ENCODE peak calls at places on chromosomes 6 and 20, in five cellular contexts. One of them, this sample, is unnamed.

GRCh38 chr6:82461536-82461935 is 97.9 kb downstream of the TPBG start:
- DNase-seq in mesenchymal stem cell: no peak
- DNase-seq in neuronal stem cell: no peak
- DNase-seq in H9: no peak
- DNase-seq in H1: no peak
- DNase-seq in this sample: no peak

GRCh38 chr20:50245561-50246366 is 55.1 kb downstream of the CEBPB start:
- DNase-seq in mesenchymal stem cell: peak
- DNase-seq in H9: no peak
- DNase-seq in neuronal stem cell: no peak
- DNase-seq in H1: no peak
- DNase-seq in this sample: no peak

GRCh38 chr20:45359069-45359405 is 3.9 kb upstream of the SYS1 start:
- DNase-seq in H1: no peak
- DNase-seq in neuronal stem cell: no peak
- DNase-seq in mesenchymal stem cell: peak
- DNase-seq in H9: no peak
- DNase-seq in this sample: no peak

GRCh38 chr6:16129623-16130243 is 847 bp downstream of the MYLIP start:
- DNase-seq in H1: peak
- DNase-seq in mesenchymal stem cell: no peak
- DNase-seq in H9: peak
- DNase-seq in neuronal stem cell: peak
- DNase-seq in this sample: no peak

GRCh38 chr6:47663462-47664216 is 34.7 kb upstream of the ADGRF4 start:
- DNase-seq in H9: peak
- DNase-seq in neuronal stem cell: peak
- DNase-seq in H1: peak
- DNase-seq in mesenchymal stem cell: no peak
- DNase-seq in this sample: no peak

GRCh38 chr6:73377225-73377624 is 7.5 kb upstream of the OOEP start:
- DNase-seq in neuronal stem cell: no peak
- DNase-seq in H9: no peak
- DNase-seq in H1: no peak
- DNase-seq in mesenchymal stem cell: no peak
- DNase-seq in this sample: no peak

GRCh38 chr6:84719152-84719551 is 45.2 kb downstream of the TBX18 start:
- DNase-seq in H1: no peak
- DNase-seq in neuronal stem cell: no peak
- DNase-seq in mesenchymal stem cell: no peak
- DNase-seq in H9: no peak
- DNase-seq in this sample: no peak

GRCh38 chr6:104728444-104728843 is 131.3 kb downstream of the HACE1 start:
- DNase-seq in neuronal stem cell: no peak
- DNase-seq in mesenchymal stem cell: peak
- DNase-seq in H9: no peak
- DNase-seq in H1: no peak
- DNase-seq in this sample: no peak

GRCh38 chr6:16205377-16206144 is 32.8 kb upstream of the GMPR start:
- DNase-seq in neuronal stem cell: no peak
- DNase-seq in H1: no peak
- DNase-seq in H9: no peak
- DNase-seq in mesenchymal stem cell: peak
- DNase-seq in this sample: no peak

GRCh38 chr20:25018841-25019240 is 26.3 kb upstream of the APMAP start:
- DNase-seq in neuronal stem cell: no peak
- DNase-seq in H1: no peak
- DNase-seq in H9: no peak
- DNase-seq in mesenchymal stem cell: no peak
- DNase-seq in this sample: no peak

GRCh38 chr6:166556336-166556735 is 30.1 kb downstream of the RAMACL start:
- DNase-seq in mesenchymal stem cell: peak
- DNase-seq in neuronal stem cell: no peak
- DNase-seq in H9: no peak
- DNase-seq in H1: no peak
- DNase-seq in this sample: no peak

GRCh38 chr6:5433324-5433723 is 172.0 kb downstream of the FARS2 start:
- DNase-seq in mesenchymal stem cell: no peak
- DNase-seq in H1: no peak
- DNase-seq in neuronal stem cell: no peak
- DNase-seq in H9: no peak
- DNase-seq in this sample: no peak

GRCh38 chr20:60691966-60692615 is 560.0 kb upstream of the CDH4 start:
- DNase-seq in mesenchymal stem cell: no peak
- DNase-seq in neuronal stem cell: no peak
- DNase-seq in H9: peak
- DNase-seq in H1: no peak
- DNase-seq in this sample: no peak

GRCh38 chr6:42322676-42323075 is 105.0 kb upstream of the MRPS10 start:
- DNase-seq in neuronal stem cell: no peak
- DNase-seq in H9: peak
- DNase-seq in H1: peak
- DNase-seq in mesenchymal stem cell: no peak
- DNase-seq in this sample: no peak

GRCh38 chr6:130354322-130354721 is 11.5 kb upstream of the TMEM200A start:
- DNase-seq in neuronal stem cell: no peak
- DNase-seq in mesenchymal stem cell: no peak
- DNase-seq in H1: no peak
- DNase-seq in H9: no peak
- DNase-seq in this sample: no peak

GRCh38 chr20:19928379-19929360 is 88.5 kb upstream of the NAA20 start:
- DNase-seq in neuronal stem cell: no peak
- DNase-seq in H1: no peak
- DNase-seq in H9: no peak
- DNase-seq in mesenchymal stem cell: no peak
- DNase-seq in this sample: no peak

GRCh38 chr20:54293526-54293925 is 85.6 kb downstream of the PFDN4 start:
- DNase-seq in mesenchymal stem cell: no peak
- DNase-seq in H1: no peak
- DNase-seq in H9: no peak
- DNase-seq in neuronal stem cell: no peak
- DNase-seq in this sample: no peak

GRCh38 chr6:168131464-168132415 is 52.7 kb upstream of the FRMD1 start:
- DNase-seq in H1: peak
- DNase-seq in H9: peak
- DNase-seq in mesenchymal stem cell: no peak
- DNase-seq in neuronal stem cell: no peak
- DNase-seq in this sample: no peak

GRCh38 chr20:53899351-53900167 is 170.8 kb downstream of the BCAS1 start:
- DNase-seq in H1: no peak
- DNase-seq in neuronal stem cell: no peak
- DNase-seq in H9: no peak
- DNase-seq in mesenchymal stem cell: peak
- DNase-seq in this sample: no peak

GRCh38 chr6:31922942-31923341 is 4.6 kb upstream of the C2 start:
- DNase-seq in H1: no peak
- DNase-seq in neuronal stem cell: no peak
- DNase-seq in mesenchymal stem cell: no peak
- DNase-seq in H9: no peak
- DNase-seq in this sample: peak

GRCh38 chr6:40930555-40930954 is 108.5 kb downstream of the UNC5CL start:
- DNase-seq in H1: no peak
- DNase-seq in H9: no peak
- DNase-seq in neuronal stem cell: no peak
- DNase-seq in mesenchymal stem cell: peak
- DNase-seq in this sample: no peak

GRCh38 chr6:34240329-34241248 is 3.9 kb downstream of the HMGA1 start:
- DNase-seq in H9: no peak
- DNase-seq in H1: no peak
- DNase-seq in neuronal stem cell: no peak
- DNase-seq in mesenchymal stem cell: no peak
- DNase-seq in this sample: no peak

GRCh38 chr20:61896058-61896961 is 169.4 kb downstream of the TAF4 start:
- DNase-seq in H1: peak
- DNase-seq in mesenchymal stem cell: peak
- DNase-seq in neuronal stem cell: peak
- DNase-seq in H9: peak
- DNase-seq in this sample: peak

GRCh38 chr6:128519931-128520435 is 416 bp downstream of the PTPRK start:
- DNase-seq in H9: no peak
- DNase-seq in mesenchymal stem cell: no peak
- DNase-seq in H1: peak
- DNase-seq in neuronal stem cell: peak
- DNase-seq in this sample: peak

GRCh38 chr6:43510827-43511163 is 649 bp upstream of the LRRC73 start:
- DNase-seq in neuronal stem cell: no peak
- DNase-seq in mesenchymal stem cell: no peak
- DNase-seq in H1: no peak
- DNase-seq in H9: no peak
- DNase-seq in this sample: no peak

GRCh38 chr6:165913676-165914570 is 250.9 kb upstream of the PDE10A start:
- DNase-seq in H9: no peak
- DNase-seq in neuronal stem cell: no peak
- DNase-seq in H1: no peak
- DNase-seq in mesenchymal stem cell: peak
- DNase-seq in this sample: peak

GRCh38 chr20:51732454-51732791 is 35.8 kb downstream of the ATP9A start:
- DNase-seq in mesenchymal stem cell: peak
- DNase-seq in H9: no peak
- DNase-seq in neuronal stem cell: no peak
- DNase-seq in H1: no peak
- DNase-seq in this sample: no peak

GRCh38 chr6:46098678-46099077 is 31.1 kb upstream of the ENPP4 start:
- DNase-seq in H9: no peak
- DNase-seq in neuronal stem cell: no peak
- DNase-seq in H1: no peak
- DNase-seq in mesenchymal stem cell: no peak
- DNase-seq in this sample: no peak

GRCh38 chr6:47579040-47579439 is 101.5 kb downstream of the CD2AP start:
- DNase-seq in mesenchymal stem cell: no peak
- DNase-seq in neuronal stem cell: no peak
- DNase-seq in H1: no peak
- DNase-seq in H9: no peak
- DNase-seq in this sample: no peak

GRCh38 chr6:399785-400517 is 8.4 kb downstream of the IRF4 start:
- DNase-seq in H1: no peak
- DNase-seq in mesenchymal stem cell: no peak
- DNase-seq in neuronal stem cell: no peak
- DNase-seq in H9: no peak
- DNase-seq in this sample: no peak

GRCh38 chr20:48294942-48295341 is 509.7 kb upstream of the SULF2 start:
- DNase-seq in H1: no peak
- DNase-seq in neuronal stem cell: peak
- DNase-seq in H9: no peak
- DNase-seq in mesenchymal stem cell: peak
- DNase-seq in this sample: no peak
- H2BK5ac ChIP-seq in H1: peak
- H2BK5ac ChIP-seq in neuronal stem cell: no peak
- H2BK5ac ChIP-seq in H9: peak
- H2BK5ac ChIP-seq in mesenchymal stem cell: peak
- H2BK5ac ChIP-seq in this sample: no peak

GRCh38 chr6:38438097-38438496 is 201.6 kb downstream of the BTBD9 start:
- DNase-seq in H9: no peak
- DNase-seq in neuronal stem cell: no peak
- DNase-seq in mesenchymal stem cell: no peak
- DNase-seq in H1: no peak
- DNase-seq in this sample: no peak
- H2BK12ac ChIP-seq in H9: no peak
- H2BK12ac ChIP-seq in neuronal stem cell: no peak
- H2BK12ac ChIP-seq in mesenchymal stem cell: no peak
- H2BK12ac ChIP-seq in H1: no peak
- H2BK12ac ChIP-seq in this sample: no peak

DNA sequence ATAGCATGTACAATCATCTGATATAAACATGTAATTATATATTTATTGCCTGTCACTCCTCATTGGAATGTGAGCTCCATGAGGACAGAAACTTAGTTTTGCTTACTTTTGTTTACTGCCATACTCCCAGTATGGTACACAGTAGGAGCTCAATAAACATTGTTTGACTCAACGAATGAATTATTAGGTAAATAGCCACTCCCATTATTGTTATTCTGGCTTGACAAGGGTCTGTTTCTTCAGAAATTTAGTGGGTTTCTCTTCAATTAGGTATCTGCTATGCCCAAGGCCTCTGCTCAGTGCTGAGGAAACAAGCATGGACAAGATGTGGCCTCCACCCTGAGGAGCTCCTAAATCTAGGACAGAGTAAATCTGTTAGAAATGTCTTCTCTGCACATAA is 6.3 kb downstream of the BCL2L1 start:
- DNase-seq in mesenchymal stem cell: no peak
- DNase-seq in neuronal stem cell: no peak
- DNase-seq in H1: no peak
- DNase-seq in H9: no peak
- DNase-seq in this sample: no peak
- H3K23ac ChIP-seq in mesenchymal stem cell: no peak
- H3K23ac ChIP-seq in neuronal stem cell: no peak
- H3K23ac ChIP-seq in H1: no peak
- H3K23ac ChIP-seq in H9: no peak
- H3K23ac ChIP-seq in this sample: no peak

GRCh38 chr6:57261896-57262295 is 39.8 kb upstream of the RAB23 start:
- DNase-seq in H1: no peak
- DNase-seq in H9: no peak
- DNase-seq in mesenchymal stem cell: peak
- DNase-seq in neuronal stem cell: no peak
- DNase-seq in this sample: no peak
- H2BK5ac ChIP-seq in H1: no peak
- H2BK5ac ChIP-seq in H9: no peak
- H2BK5ac ChIP-seq in mesenchymal stem cell: no peak
- H2BK5ac ChIP-seq in neuronal stem cell: no peak
- H2BK5ac ChIP-seq in this sample: no peak

GRCh38 chr20:4802522-4802921 is 80.8 kb downstream of the PRND start:
- DNase-seq in H9: no peak
- DNase-seq in H1: no peak
- DNase-seq in neuronal stem cell: no peak
- DNase-seq in mesenchymal stem cell: no peak
- DNase-seq in this sample: no peak
- H2BK12ac ChIP-seq in H9: no peak
- H2BK12ac ChIP-seq in H1: no peak
- H2BK12ac ChIP-seq in neuronal stem cell: no peak
- H2BK12ac ChIP-seq in mesenchymal stem cell: no peak
- H2BK12ac ChIP-seq in this sample: no peak